ENCODE peak calls at places on chromosomes 12 and 14, in six cellular contexts. One of them, this sample, is unnamed.

GRCh38 chr12:113470871-113471618 is 626 bp downstream of the LHX5 start:
- DNase-seq in GM12878: no peak
- DNase-seq in GM20000: peak
- DNase-seq in ovary: no peak
- DNase-seq in MM.1S: no peak
- DNase-seq in A549: no peak
- DNase-seq in this sample: no peak

GRCh38 chr14:53356361-53357150 is 203.4 kb upstream of the DDHD1 start:
- DNase-seq in GM12878: no peak
- DNase-seq in GM20000: no peak
- DNase-seq in ovary: no peak
- DNase-seq in MM.1S: no peak
- DNase-seq in A549: no peak
- DNase-seq in this sample: no peak

GRCh38 chr12:117084405-117085317 is 14.6 kb downstream of the TESC start:
- DNase-seq in GM12878: no peak
- DNase-seq in GM20000: no peak
- DNase-seq in ovary: peak
- DNase-seq in MM.1S: no peak
- DNase-seq in A549: no peak
- DNase-seq in this sample: no peak

GRCh38 chr14:33294419-33294818 is 355.7 kb downstream of the NPAS3 start:
- DNase-seq in GM12878: no peak
- DNase-seq in GM20000: no peak
- DNase-seq in ovary: no peak
- DNase-seq in MM.1S: no peak
- DNase-seq in A549: no peak
- DNase-seq in this sample: no peak

GRCh38 chr12:24034160-24034559 is 84.7 kb upstream of the SOX5 start:
- DNase-seq in GM12878: no peak
- DNase-seq in GM20000: no peak
- DNase-seq in ovary: no peak
- DNase-seq in MM.1S: no peak
- DNase-seq in A549: no peak
- DNase-seq in this sample: no peak

GRCh38 chr12:126084480-126084879 is 1019.2 kb downstream of the AACS start:
- DNase-seq in GM12878: no peak
- DNase-seq in GM20000: no peak
- DNase-seq in ovary: no peak
- DNase-seq in MM.1S: no peak
- DNase-seq in A549: no peak
- DNase-seq in this sample: no peak

GRCh38 chr12:51798507-51798906 is 50.0 kb downstream of the FIGNL2 start:
- DNase-seq in GM12878: no peak
- DNase-seq in GM20000: no peak
- DNase-seq in ovary: no peak
- DNase-seq in MM.1S: no peak
- DNase-seq in A549: no peak
- DNase-seq in this sample: no peak

GRCh38 chr12:19574606-19575005 is 135.3 kb downstream of the AEBP2 start:
- DNase-seq in GM12878: no peak
- DNase-seq in GM20000: no peak
- DNase-seq in ovary: no peak
- DNase-seq in MM.1S: no peak
- DNase-seq in A549: peak
- DNase-seq in this sample: no peak

GRCh38 chr12:47080725-47081502 is 1.2 kb upstream of the AMIGO2 start:
- DNase-seq in GM12878: no peak
- DNase-seq in GM20000: peak
- DNase-seq in ovary: peak
- DNase-seq in MM.1S: no peak
- DNase-seq in A549: peak
- DNase-seq in this sample: no peak

GRCh38 chr14:63677891-63678379 is 36.3 kb upstream of the WDR89 start:
- DNase-seq in GM12878: no peak
- DNase-seq in GM20000: no peak
- DNase-seq in ovary: no peak
- DNase-seq in MM.1S: no peak
- DNase-seq in A549: peak
- DNase-seq in this sample: peak

GRCh38 chr14:60090864-60091519 is 731 bp upstream of the PCNX4 start:
- DNase-seq in GM12878: no peak
- DNase-seq in GM20000: peak
- DNase-seq in ovary: peak
- DNase-seq in MM.1S: peak
- DNase-seq in A549: peak
- DNase-seq in this sample: no peak

GRCh38 chr12:67358686-67359374 is 89.7 kb downstream of the CAND1 start:
- DNase-seq in GM12878: no peak
- DNase-seq in GM20000: no peak
- DNase-seq in ovary: no peak
- DNase-seq in MM.1S: no peak
- DNase-seq in A549: no peak
- DNase-seq in this sample: peak

GRCh38 chr14:78614651-78615050 is 444.5 kb downstream of the NRXN3 start:
- DNase-seq in GM12878: no peak
- DNase-seq in GM20000: no peak
- DNase-seq in ovary: no peak
- DNase-seq in MM.1S: no peak
- DNase-seq in A549: no peak
- DNase-seq in this sample: no peak

GRCh38 chr12:9334026-9334692 is 126.0 kb upstream of the PZP start:
- DNase-seq in GM12878: no peak
- DNase-seq in GM20000: no peak
- DNase-seq in ovary: no peak
- DNase-seq in MM.1S: no peak
- DNase-seq in A549: no peak
- DNase-seq in this sample: no peak

GRCh38 chr12:49705479-49706267 is 1.5 kb downstream of the FMNL3 start:
- DNase-seq in GM12878: no peak
- DNase-seq in GM20000: peak
- DNase-seq in ovary: peak
- DNase-seq in MM.1S: no peak
- DNase-seq in A549: no peak
- DNase-seq in this sample: peak

GRCh38 chr12:70606001-70606400 is 31.2 kb downstream of the PTPRB start:
- DNase-seq in GM12878: no peak
- DNase-seq in GM20000: no peak
- DNase-seq in ovary: no peak
- DNase-seq in MM.1S: no peak
- DNase-seq in A549: no peak
- DNase-seq in this sample: peak

GRCh38 chr14:42884100-42884499 is 1277.4 kb downstream of the LRFN5 start:
- DNase-seq in GM12878: no peak
- DNase-seq in GM20000: no peak
- DNase-seq in ovary: no peak
- DNase-seq in MM.1S: no peak
- DNase-seq in A549: peak
- DNase-seq in this sample: no peak

GRCh38 chr12:111429760-111430417 is 24.2 kb downstream of the SH2B3 start:
- DNase-seq in GM12878: no peak
- DNase-seq in GM20000: no peak
- DNase-seq in ovary: no peak
- DNase-seq in MM.1S: no peak
- DNase-seq in A549: no peak
- DNase-seq in this sample: no peak

GRCh38 chr12:113818278-113818677 is 147.8 kb downstream of the RBM19 start:
- DNase-seq in GM12878: no peak
- DNase-seq in GM20000: no peak
- DNase-seq in ovary: no peak
- DNase-seq in MM.1S: no peak
- DNase-seq in A549: no peak
- DNase-seq in this sample: no peak

GRCh38 chr12:111219440-111219839 is 149.5 kb downstream of the PHETA1 start:
- DNase-seq in GM12878: no peak
- DNase-seq in GM20000: no peak
- DNase-seq in ovary: no peak
- DNase-seq in MM.1S: no peak
- DNase-seq in A549: no peak
- DNase-seq in this sample: no peak

DNA sequence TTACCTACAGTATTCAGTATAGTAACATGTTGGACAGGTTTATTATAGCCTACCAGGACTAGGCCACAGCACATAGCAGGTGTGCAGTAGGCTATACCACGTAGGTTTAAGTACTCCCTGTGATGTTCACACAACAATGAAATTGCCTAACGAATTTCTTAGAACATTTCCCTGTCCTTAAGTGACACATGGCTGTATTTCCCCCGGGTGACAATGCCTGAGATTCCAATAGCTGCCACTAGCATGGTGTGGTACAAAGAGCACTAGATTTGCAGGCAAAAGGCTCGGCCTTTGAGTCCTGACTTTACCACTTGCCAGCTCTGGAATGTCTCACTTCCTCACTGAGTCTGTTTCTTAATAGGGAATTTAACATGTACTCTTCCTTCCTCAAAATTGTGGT is 19.7 kb downstream of the PTPN21 start:
- DNase-seq in GM12878: no peak
- DNase-seq in GM20000: no peak
- DNase-seq in ovary: no peak
- DNase-seq in MM.1S: no peak
- DNase-seq in A549: peak
- DNase-seq in this sample: no peak
- TF ChIP-seq CTCF in GM12878: peak
- TF ChIP-seq CTCF in GM20000: no peak
- TF ChIP-seq CTCF in ovary: no peak
- TF ChIP-seq CTCF in MM.1S: no peak
- TF ChIP-seq CTCF in A549: no peak
- TF ChIP-seq CTCF in this sample: peak

DNA sequence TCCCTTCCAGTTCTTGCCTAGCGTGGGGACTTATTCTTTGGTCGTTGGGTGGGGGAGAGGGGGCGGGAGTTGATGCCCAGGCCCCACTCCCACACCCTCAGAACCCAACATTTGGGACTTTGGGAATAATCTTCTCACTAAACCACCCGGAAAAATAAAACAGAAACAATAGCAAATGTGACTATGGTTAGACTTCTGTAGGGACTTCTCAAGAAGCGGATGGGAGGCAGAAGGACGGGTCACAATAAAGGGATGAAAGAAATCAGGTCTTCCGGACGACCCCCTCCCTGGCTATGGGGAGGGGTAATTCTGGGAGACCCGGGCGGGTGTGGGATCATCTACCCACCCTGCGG is 28.5 kb upstream of the SMUG1 start:
- DNase-seq in GM12878: no peak
- DNase-seq in GM20000: no peak
- DNase-seq in ovary: no peak
- DNase-seq in MM.1S: no peak
- DNase-seq in A549: no peak
- DNase-seq in this sample: no peak
- TF ChIP-seq CTCF in GM12878: no peak
- TF ChIP-seq CTCF in GM20000: no peak
- TF ChIP-seq CTCF in ovary: no peak
- TF ChIP-seq CTCF in MM.1S: no peak
- TF ChIP-seq CTCF in A549: no peak
- TF ChIP-seq CTCF in this sample: peak

GRCh38 chr14:102774391-102775153 is 2.7 kb upstream of the TRAF3 start:
- DNase-seq in GM12878: peak
- DNase-seq in GM20000: peak
- DNase-seq in ovary: peak
- DNase-seq in MM.1S: peak
- DNase-seq in A549: peak
- DNase-seq in this sample: peak

GRCh38 chr14:102770910-102771543 is 6.2 kb upstream of the TRAF3 start:
- DNase-seq in GM12878: no peak
- DNase-seq in GM20000: no peak
- DNase-seq in ovary: no peak
- DNase-seq in MM.1S: no peak
- DNase-seq in A549: no peak
- DNase-seq in this sample: no peak

GRCh38 chr14:102775855-102776760 is 1.1 kb upstream of the TRAF3 start:
- DNase-seq in GM12878: no peak
- DNase-seq in GM20000: peak
- DNase-seq in ovary: no peak
- DNase-seq in MM.1S: no peak
- DNase-seq in A549: peak
- DNase-seq in this sample: peak

GRCh38 chr14:102770147-102770909 is 6.9 kb upstream of the TRAF3 start:
- DNase-seq in GM12878: no peak
- DNase-seq in GM20000: no peak
- DNase-seq in ovary: no peak
- DNase-seq in MM.1S: no peak
- DNase-seq in A549: no peak
- DNase-seq in this sample: no peak

DNA sequence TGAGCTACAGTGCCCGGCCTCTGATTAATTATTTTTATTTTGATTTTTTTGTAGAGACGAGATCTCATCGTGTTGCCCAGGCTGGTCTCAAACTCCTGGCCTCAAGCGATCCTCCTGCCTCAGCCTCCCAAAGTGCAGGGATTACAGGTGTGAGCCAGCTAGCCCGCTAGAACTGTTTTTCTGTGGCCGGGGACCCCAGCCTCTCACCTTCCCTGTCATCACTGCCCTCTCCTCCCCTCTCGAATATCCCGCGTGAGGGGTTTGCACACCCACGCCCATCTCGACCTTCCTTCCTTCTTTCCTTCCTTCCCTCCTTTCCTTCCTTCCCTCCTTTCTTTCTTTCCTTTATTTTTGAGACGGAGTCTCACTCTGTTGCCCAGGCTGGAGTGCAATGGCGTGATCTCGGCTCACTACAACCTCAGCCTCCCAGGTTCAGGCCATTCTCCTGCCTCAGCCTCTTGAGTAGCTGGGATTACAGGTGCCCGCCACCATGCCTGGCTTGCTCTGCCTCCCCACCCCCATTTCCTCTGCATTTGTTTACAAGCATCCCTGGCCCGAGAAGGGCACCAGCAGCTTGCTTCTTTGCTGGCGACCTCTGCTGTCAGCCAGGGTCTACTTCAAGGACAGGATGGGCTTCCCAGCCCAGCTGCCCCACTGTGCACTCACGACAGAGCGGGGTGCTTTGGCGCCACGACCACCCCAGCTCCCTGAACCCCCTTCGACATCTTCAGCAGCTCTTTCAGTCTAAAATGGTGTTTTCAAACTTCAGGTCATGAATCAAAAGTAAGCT is 4.3 kb upstream of the TRAF3 start:
- DNase-seq in GM12878: no peak
- DNase-seq in GM20000: no peak
- DNase-seq in ovary: no peak
- DNase-seq in MM.1S: no peak
- DNase-seq in A549: peak
- DNase-seq in this sample: no peak
- TF ChIP-seq CTCF in GM12878: peak
- TF ChIP-seq CTCF in GM20000: peak
- TF ChIP-seq CTCF in ovary: no peak
- TF ChIP-seq CTCF in MM.1S: peak
- TF ChIP-seq CTCF in A549: peak
- TF ChIP-seq CTCF in this sample: peak

DNA sequence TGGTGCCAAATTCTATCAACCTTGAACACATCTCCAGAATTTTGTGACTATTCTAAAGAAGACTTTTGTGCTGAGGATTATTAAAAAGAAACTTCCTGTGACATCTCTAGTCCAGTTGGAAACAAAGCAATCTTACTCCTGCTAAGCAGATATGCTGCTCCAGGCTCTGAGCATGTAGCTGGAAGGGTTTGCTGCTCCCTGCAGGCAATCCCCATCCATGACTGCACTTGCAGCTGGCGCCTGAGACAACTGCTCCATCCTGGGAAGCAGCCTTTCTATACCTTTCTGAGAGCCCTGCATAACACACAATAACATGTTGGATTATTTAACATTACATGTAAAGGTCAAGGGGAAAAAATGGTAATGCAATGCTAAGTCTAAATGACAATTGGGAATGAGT is 105.1 kb downstream of the NDUFA12 start:
- DNase-seq in GM12878: no peak
- DNase-seq in GM20000: no peak
- DNase-seq in ovary: no peak
- DNase-seq in MM.1S: no peak
- DNase-seq in A549: no peak
- DNase-seq in this sample: no peak
- TF ChIP-seq CTCF in GM12878: no peak
- TF ChIP-seq CTCF in GM20000: no peak
- TF ChIP-seq CTCF in ovary: no peak
- TF ChIP-seq CTCF in MM.1S: no peak
- TF ChIP-seq CTCF in A549: no peak
- TF ChIP-seq CTCF in this sample: peak